ENCODE peak calls at places on chromosomes 12 and 14, in five cellular contexts. X is cardiac fibroblast, W is iPS DF 6.9, M is Peyer's patch, L is lung. V is an unnamed sample.
A peak's percentile ranks its signal among the peaks of the same experiment; 100 is the strongest.

GRCh38 chr12:116443706-116444589 is 115.2 kb upstream of the MAP1LC3B2 start:
- DNase-seq in L (no peak), W (no peak), X (no peak), M (no peak), V (no peak)

GRCh38 chr12:65656904-65657351 is 167.4 kb upstream of the HMGA2 start:
- DNase-seq in M (no peak), L (no peak), W (no peak), X (peak; percentile 100), V (peak; percentile 98)

GRCh38 chr12:43805149-43805856 is 814 bp downstream of the TWF1 start:
- DNase-seq in W (no peak), X (no peak), M (no peak), L (no peak), V (no peak)

GRCh38 chr14:74860899-74861733 is 14.8 kb downstream of the PROX2 start:
- DNase-seq in W (peak; percentile 82), X (peak; percentile 91), M (peak; percentile 95), L (peak; percentile 92), V (no peak)

GRCh38 chr12:41968661-41969060 is 176.0 kb downstream of the GXYLT1 start:
- DNase-seq in W (no peak), X (no peak), L (no peak), M (no peak), V (no peak)

GRCh38 chr12:56387152-56387551 is 24.5 kb upstream of the APOF start:
- DNase-seq in X (peak; percentile 52), M (no peak), W (no peak), L (no peak), V (no peak)

GRCh38 chr12:20631711-20632110 is 63.4 kb upstream of the SLCO1C1 start:
- DNase-seq in W (no peak), X (no peak), L (no peak), M (no peak), V (no peak)

GRCh38 chr14:32559048-32559447 is 229.9 kb downstream of the AKAP6 start:
- DNase-seq in W (no peak), M (no peak), X (peak; percentile 20), L (no peak), V (no peak)

GRCh38 chr14:61395115-61395725 is 73.8 kb downstream of the PRKCH start:
- DNase-seq in L (no peak), X (no peak), M (no peak), W (no peak), V (no peak)

GRCh38 chr14:72638021-72638420 is 255.9 kb downstream of the DPF3 start:
- DNase-seq in L (no peak), W (no peak), M (no peak), X (peak; percentile 79), V (peak; percentile 67)

GRCh38 chr14:31864937-31865855 is 211.9 kb upstream of the ARHGAP5 start:
- DNase-seq in W (no peak), M (no peak), L (no peak), X (no peak), V (no peak)

GRCh38 chr12:12985817-12986408 is 14.2 kb downstream of the HEBP1 start:
- DNase-seq in L (no peak), X (peak; percentile 49), W (no peak), M (no peak), V (no peak)

GRCh38 chr12:97567619-97568110 is 105.1 kb downstream of the RMST start:
- DNase-seq in M (no peak), L (no peak), W (no peak), X (no peak), V (no peak)

DNA sequence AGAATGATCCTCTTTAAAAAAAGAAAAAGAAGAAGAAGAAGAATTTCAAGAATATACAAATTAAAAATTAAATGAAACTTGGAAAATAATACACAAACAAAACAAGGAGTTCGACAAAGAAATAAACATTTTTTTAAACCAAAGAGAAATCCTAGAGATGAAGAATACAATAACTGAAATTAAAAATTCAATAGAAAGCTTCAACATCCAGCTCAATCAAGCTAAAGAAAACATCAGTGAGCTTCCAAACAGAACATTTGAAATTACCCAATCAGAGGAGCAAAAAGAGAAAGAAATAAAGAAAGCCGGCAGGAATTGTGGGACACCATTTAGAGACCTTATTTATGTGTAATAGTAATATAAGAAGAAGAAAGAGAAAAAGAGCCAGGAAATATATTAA is 37.2 kb upstream of the RHOJ start:
- DNase-seq in M (no peak), L (no peak), W (no peak), X (no peak), V (no peak)
- H3K4me3 ChIP-seq in M (no peak overlapping the region), L (no peak overlapping the region), W (no peak overlapping the region), X (no peak overlapping the region), V (no peak overlapping the region)

DNA sequence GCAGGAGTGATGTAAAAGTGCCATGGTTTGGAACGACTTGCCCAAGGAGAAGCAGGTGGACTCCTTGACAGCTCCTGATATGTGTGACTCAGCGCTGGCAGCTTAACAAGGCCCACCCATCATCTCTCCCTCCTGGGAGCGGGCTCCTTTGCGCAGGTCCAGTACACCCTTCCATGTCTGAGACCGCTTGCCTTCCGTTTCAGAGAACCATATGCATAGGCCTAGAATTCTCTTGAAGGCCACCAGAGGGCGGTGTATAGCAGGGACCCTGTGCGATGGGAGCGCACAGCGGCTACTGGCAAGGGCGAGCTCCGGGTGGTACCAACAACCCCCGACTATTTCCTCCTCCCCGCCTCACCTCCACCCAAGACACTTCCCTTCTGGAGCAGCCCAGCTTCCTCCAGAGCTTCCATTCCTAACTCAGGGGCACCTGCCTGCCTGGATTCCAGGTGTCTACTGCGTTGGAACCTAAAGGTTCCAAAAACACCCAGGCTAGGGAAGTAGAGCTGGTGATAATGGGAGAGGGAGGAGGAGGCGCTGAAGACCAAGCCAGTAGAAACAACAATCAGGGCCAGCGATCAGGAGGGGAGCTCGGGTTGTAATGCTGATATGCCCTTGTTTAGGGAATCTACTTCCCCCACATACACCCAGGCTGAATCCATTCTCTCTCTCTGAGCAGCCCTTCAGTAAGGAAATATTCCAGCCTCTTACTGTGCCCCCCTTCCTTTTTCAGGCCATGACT is 6.2 kb downstream of the DHH start:
- DNase-seq in W (peak; percentile 83), M (peak; percentile 50), X (peak; percentile 96), L (peak; percentile 84), V (peak; percentile 71)
- H3K4me3 ChIP-seq in W (no peak overlapping the region), M (no peak overlapping the region), X (no peak overlapping the region), L (no peak overlapping the region), V (no peak overlapping the region)

DNA sequence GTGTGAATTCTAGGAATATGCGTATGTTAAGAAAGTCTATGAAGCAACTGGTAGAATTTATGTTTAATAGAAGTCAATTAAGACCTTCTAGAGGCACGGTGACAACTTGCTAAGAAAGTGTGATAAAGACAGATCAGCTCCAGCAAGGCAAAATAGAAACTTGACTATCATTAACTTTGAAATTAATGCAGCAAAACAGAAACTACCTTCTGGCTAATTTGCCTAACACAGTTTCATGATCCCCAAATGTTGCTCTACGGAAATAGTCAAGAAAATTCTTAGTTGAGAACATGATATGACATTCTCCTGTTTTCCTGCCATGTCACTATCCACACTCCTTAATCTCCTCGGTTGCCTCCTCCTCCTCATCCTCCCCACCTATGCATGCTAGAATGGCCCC is 4.2 kb downstream of the DENND5B start:
- DNase-seq in M (no peak), L (no peak), X (no peak), W (no peak), V (no peak)
- H3K4me3 ChIP-seq in M (no peak overlapping the region), L (no peak overlapping the region), X (no peak overlapping the region), W (no peak overlapping the region), V (no peak overlapping the region)

DNA sequence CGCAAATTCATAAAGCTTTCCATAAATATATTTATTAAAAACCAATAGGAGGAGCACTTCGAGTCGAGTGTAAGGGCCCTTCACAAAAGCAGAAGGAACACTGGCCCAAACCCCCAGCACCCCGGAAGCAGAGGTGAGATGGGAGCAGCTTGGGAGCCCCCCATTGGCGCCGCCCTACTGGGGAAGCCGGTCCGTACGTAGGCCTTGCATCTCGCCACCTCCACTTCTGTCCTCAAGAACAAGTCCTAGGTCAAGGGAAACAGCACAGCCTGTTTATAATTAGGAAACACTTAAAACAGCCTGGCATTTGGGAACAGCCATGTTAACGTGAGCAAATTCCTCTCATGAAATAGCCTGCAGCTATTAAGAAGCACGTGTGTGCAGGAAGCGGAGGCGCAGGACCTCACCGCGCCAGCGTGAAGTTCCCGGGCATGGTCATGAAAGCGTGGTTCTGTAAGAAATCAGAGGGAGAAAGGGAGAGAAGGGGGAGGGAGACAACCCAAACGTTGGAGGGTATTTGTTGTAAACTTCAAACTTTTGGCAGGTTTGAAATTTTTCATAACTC is 7.7 kb downstream of the ANKRD9 start:
- DNase-seq in L (no peak), W (no peak), M (no peak), X (no peak), V (no peak)
- H3K4me3 ChIP-seq in L (no peak overlapping the region), W (no peak overlapping the region), M (no peak overlapping the region), X (no peak overlapping the region), V (no peak overlapping the region)

GRCh38 chr12:131458048-131458374 is 252.9 kb upstream of the SFSWAP start:
- DNase-seq in X (no peak), W (no peak), L (no peak), M (no peak), V (no peak)

GRCh38 chr12:131457028-131457310 is 253.9 kb upstream of the SFSWAP start:
- DNase-seq in X (no peak), L (no peak), M (no peak), W (no peak), V (no peak)

GRCh38 chr12:131458931-131459575 is 251.8 kb upstream of the SFSWAP start:
- DNase-seq in M (no peak), W (no peak), L (no peak), X (no peak), V (no peak)

GRCh38 chr12:131456301-131457027 is 254.4 kb upstream of the SFSWAP start:
- DNase-seq in M (no peak), W (no peak), L (no peak), X (no peak), V (no peak)

GRCh38 chr12:131457331-131458047 is 253.4 kb upstream of the SFSWAP start:
- DNase-seq in W (no peak), L (no peak), X (no peak), M (no peak), V (no peak)
- H3K4me3 ChIP-seq in W (no peak overlapping the region), L (no peak overlapping the region), X (no peak overlapping the region), M (no peak overlapping the region), V (no peak overlapping the region)

GRCh38 chr12:6612652-6613014 is 5.5 kb upstream of the CHD4 start:
- DNase-seq in X (no peak), W (no peak), L (no peak), M (no peak), V (no peak)
- H3K4me3 ChIP-seq in X (no peak overlapping the region), W (no peak overlapping the region), L (no peak overlapping the region), M (peak overlapping the region; percentile 24), V (no peak overlapping the region)

DNA sequence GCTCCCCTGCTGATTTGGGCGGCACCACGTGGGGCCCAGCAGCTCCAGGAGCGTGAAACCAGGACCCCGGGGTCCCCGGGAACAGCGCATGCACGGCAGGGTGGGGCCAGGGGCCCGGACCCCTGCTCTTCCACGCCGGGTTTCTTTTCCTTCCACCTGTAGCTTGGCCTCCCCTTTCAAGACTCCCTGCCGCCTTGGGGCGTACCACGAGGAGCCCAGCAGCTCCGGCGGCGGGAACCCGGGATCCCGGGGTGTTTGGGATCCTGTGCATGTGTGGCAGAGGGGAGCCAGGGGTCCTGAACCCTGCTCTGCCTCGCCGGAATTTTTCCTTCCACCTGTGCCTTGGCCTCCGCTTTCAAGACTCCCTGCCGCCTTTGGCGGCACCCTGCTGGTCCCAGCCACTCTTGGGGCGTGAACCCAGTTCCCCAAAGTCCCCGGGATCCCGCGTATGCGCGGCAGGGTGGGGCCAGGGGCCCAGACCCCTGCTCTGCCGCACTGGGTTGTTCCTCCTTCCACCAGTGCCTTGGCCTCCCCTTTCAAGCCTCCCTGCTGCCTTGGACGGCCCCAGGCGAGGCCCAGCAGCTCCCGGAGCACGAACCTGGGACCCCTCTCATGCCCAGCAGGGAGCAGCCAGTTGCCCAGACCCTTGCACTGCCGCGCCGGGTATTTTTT is 322.7 kb downstream of the ALG10 start:
- DNase-seq in X (no peak), L (no peak), M (no peak), W (no peak), V (no peak)
- H3K4me3 ChIP-seq in X (no peak overlapping the region), L (no peak overlapping the region), M (no peak overlapping the region), W (no peak overlapping the region), V (no peak overlapping the region)